ENCODE peak calls at places on chromosome 13, in seven cellular contexts. J is neural progenitor cell, S is GM23338, E is GM23248, L is MM.1S, O is HCT116, H is OCI-LY7. X is an unnamed sample.
A peak's percentile ranks its signal among the peaks of the same experiment; 100 is the strongest.

GRCh38 chr13:52156724-52157251 is 2.6 kb downstream of the NEK3 start:
- DNase-seq in O (no peak), H (no peak), J (no peak), S (peak; percentile 3), E (peak; percentile 51), L (no peak), X (no peak)

GRCh38 chr13:32067149-32067961 is 35.8 kb downstream of the FRY start:
- DNase-seq in L (no peak), J (no peak), S (no peak), E (no peak), H (no peak), O (no peak), X (no peak)

GRCh38 chr13:49810825-49811526 is 18.5 kb upstream of the KPNA3 start:
- DNase-seq in H (no peak), E (peak; percentile 74), S (no peak), L (no peak), J (no peak), O (no peak), X (peak; percentile 36)

GRCh38 chr13:32255744-32256120 is 59.4 kb downstream of the ZAR1L start:
- DNase-seq in H (no peak), E (no peak), L (no peak), O (no peak), J (no peak), S (no peak), X (peak; percentile 22)

GRCh38 chr13:58343081-58343480 is 711.5 kb downstream of the PCDH17 start:
- DNase-seq in S (no peak), L (no peak), H (no peak), O (no peak), E (no peak), J (no peak), X (no peak)

GRCh38 chr13:71290963-71291937 is 575.8 kb downstream of the DACH1 start:
- DNase-seq in H (peak; percentile 11), E (peak; percentile 33), S (no peak), O (no peak), L (peak; percentile 85), J (no peak), X (peak; percentile 71)

GRCh38 chr13:41352935-41353801 is 42.1 kb downstream of the NAA16 start:
- DNase-seq in S (peak; percentile 62), H (peak; percentile 63), L (peak; percentile 45), E (peak; percentile 49), O (peak; percentile 62), J (peak; percentile 37), X (peak; percentile 71)

GRCh38 chr13:99425485-99426341 is 75.6 kb upstream of the TM9SF2 start:
- DNase-seq in E (no peak), J (no peak), H (peak; percentile 82), S (no peak), L (peak; percentile 88), O (no peak), X (no peak)

GRCh38 chr13:101474419-101474957 is 22.0 kb downstream of the ITGBL1 start:
- DNase-seq in H (no peak), S (peak; percentile 79), L (no peak), J (peak; percentile 80), E (peak; percentile 69), O (no peak), X (peak; percentile 37)

GRCh38 chr13:34048652-34049051 is 230.7 kb downstream of the RFC3 start:
- DNase-seq in E (no peak), H (no peak), S (no peak), J (no peak), O (no peak), L (no peak), X (no peak)

GRCh38 chr13:30908416-30908980 is 2.4 kb downstream of the MEDAG start:
- DNase-seq in L (no peak), J (no peak), H (no peak), E (peak; percentile 79), S (no peak), O (no peak), X (no peak)

GRCh38 chr13:30904043-30904442 is 2.0 kb upstream of the MEDAG start:
- DNase-seq in E (no peak), H (no peak), L (no peak), S (no peak), O (no peak), J (no peak), X (no peak)

GRCh38 chr13:30905932-30906383 is at the start of gene MEDAG:
- DNase-seq in L (no peak), S (no peak), E (peak; percentile 96), J (no peak), O (no peak), H (no peak), X (no peak)

GRCh38 chr13:30907167-30907761 is 1.2 kb downstream of the MEDAG start:
- DNase-seq in J (no peak), L (no peak), E (peak; percentile 75), H (no peak), S (no peak), O (no peak), X (no peak)

GRCh38 chr13:30906411-30906990 is 430 bp downstream of the MEDAG start:
- DNase-seq in S (peak; percentile 62), H (no peak), E (peak; percentile 70), O (no peak), J (no peak), L (no peak), X (no peak)
- H3K4me3 ChIP-seq in S (peak overlapping the region; percentile 64), H (no peak overlapping the region), E (peak overlapping the region; percentile 85), O (no peak overlapping the region), J (no peak overlapping the region), L (no peak overlapping the region), X (no peak overlapping the region)

GRCh38 chr13:104006625-104007061 is 940.4 kb upstream of the SLC10A2 start:
- DNase-seq in O (no peak), L (no peak), H (no peak), S (no peak), J (no peak), E (no peak), X (peak; percentile 21)
- TF ChIP-seq EZH2phosphoT487 in O (no peak), L (no peak), H (no peak), S (no peak), J (no peak), E (no peak), X (no peak)

DNA sequence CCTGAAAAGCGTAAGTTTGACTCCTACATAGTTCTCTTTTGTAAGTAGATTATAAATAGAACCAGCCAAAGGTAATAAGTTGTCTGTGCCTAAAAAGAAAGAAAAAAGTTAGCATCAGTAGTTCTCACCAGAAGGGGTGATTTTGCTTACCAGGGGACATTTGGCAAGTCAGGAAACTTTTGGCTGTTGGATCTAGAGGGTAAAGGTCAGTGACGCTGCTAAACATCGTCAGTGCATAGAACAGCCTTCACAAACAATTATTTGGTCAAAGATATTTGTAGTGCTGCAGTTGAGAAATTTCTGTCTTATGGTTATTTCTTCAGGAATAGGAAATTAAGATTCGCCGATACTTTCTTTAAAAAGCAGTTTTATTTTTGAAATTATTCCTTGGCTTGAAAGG is 2.0 kb downstream of the USPL1 start:
- DNase-seq in L (no peak), H (no peak), O (no peak), J (no peak), S (no peak), E (no peak), X (peak; percentile 10)
- H3K4me1 ChIP-seq in L (no peaks in the 10 kb centered on the region), H (peaks cover 22% of the 10 kb centered on the region), O (peaks cover 24% of the 10 kb centered on the region), J (peaks cover 29% of the 10 kb centered on the region), S (peaks cover 14% of the 10 kb centered on the region), E (peaks cover 40% of the 10 kb centered on the region), X (peaks cover 24% of the 10 kb centered on the region)

GRCh38 chr13:113102727-113103126 is 2.9 kb upstream of the F7 start:
- DNase-seq in L (no peak), J (no peak), H (no peak), O (no peak), E (no peak), S (no peak), X (no peak)
- H3K4me3 ChIP-seq in L (no peak overlapping the region), J (no peak overlapping the region), H (no peak overlapping the region), O (no peak overlapping the region), E (no peak overlapping the region), S (no peak overlapping the region), X (no peak overlapping the region)

DNA sequence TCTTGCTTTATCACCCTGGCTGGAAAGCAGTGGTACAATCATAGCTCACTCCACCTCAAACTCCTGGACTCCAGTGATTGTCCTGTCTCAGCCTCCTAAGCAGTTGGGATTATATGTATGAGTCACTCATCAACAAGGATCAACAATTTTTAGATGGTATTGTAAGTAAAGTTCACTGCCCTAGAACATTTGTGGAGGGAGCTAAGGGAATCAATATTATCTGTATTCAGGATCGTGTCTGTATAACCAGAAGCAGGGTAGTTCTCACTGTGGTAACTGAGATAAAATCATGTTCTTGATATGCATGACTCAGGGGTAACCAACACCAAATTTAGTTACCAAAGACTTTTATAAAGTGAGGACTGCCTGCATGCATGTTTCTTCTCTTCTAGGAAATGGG is 27.0 kb downstream of the ZMYM5 start:
- DNase-seq in L (no peak), O (no peak), S (no peak), H (no peak), E (peak; percentile 7), J (no peak), X (peak; percentile 5)
- TF ChIP-seq EZH2phosphoT487 in L (no peak), O (no peak), S (no peak), H (no peak), E (no peak), J (no peak), X (no peak)

DNA sequence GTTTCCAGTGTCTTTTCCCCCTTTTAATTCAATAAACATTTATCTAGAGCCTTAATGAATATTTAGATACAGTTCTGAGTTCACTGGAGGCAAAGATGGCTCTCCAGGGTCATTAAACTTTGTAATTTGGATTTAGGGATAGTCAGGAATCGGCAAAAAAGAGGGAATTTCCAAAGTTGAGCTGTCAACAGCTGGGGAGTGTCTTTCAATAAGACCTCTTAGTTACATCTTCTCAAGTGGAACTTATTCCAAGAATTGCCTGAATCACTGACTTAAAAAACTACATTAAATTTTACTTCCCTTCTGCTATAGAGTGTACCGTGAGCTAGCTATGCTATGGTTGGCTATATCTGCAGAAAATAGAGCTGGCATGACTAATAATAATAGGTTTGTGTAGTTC is 2.0 kb downstream of the LRCH1 start:
- DNase-seq in S (no peak), O (no peak), L (no peak), E (peak; percentile 43), H (no peak), J (no peak), X (no peak)
- H3K4me1 ChIP-seq in S (peaks cover 19% of the 10 kb centered on the region), O (peaks cover 23% of the 10 kb centered on the region), L (peaks cover 7% of the 10 kb centered on the region), E (peaks cover 16% of the 10 kb centered on the region), H (peaks cover 47% of the 10 kb centered on the region), J (no peaks in the 10 kb centered on the region), X (peaks cover 32% of the 10 kb centered on the region)

X was measured in PC-3.